ENCODE peak calls at places on chromosome 22, in five cellular contexts. R is posterior vena cava, F is NCI-H774, B is tibial artery, M is NCI-H446 treated with DMSO at 0.1 percent for 48 hours. H is an unnamed sample.

GRCh38 chr22:25567305-25567704 is 2.8 kb downstream of the GRK3 start:
- DNase-seq in M (peak; percentile 33), B (no peak), R (no peak), F (no peak), H (no peak)

GRCh38 chr22:37208401-37209139 is 3.7 kb downstream of the SSTR3 start:
- DNase-seq in M (no peak), F (no peak), B (no peak), R (peak; percentile 57), H (no peak)

GRCh38 chr22:25630446-25630845 is 66.0 kb downstream of the GRK3 start:
- DNase-seq in M (no peak), R (no peak), B (no peak), F (no peak), H (no peak)

GRCh38 chr22:31139866-31140716 is at the start of gene PLA2G3:
- DNase-seq in R (peak; percentile 71), M (peak; percentile 81), B (no peak), F (peak; percentile 65), H (peak; percentile 83)

GRCh38 chr22:45358127-45358526 is 48.4 kb downstream of the FAM118A start:
- DNase-seq in M (no peak), F (no peak), B (peak; percentile 39), R (no peak), H (no peak)

GRCh38 chr22:19244600-19245352 is 46.7 kb downstream of the CLTCL1 start:
- DNase-seq in R (no peak), F (no peak), M (no peak), B (no peak), H (no peak)

GRCh38 chr22:31151872-31152271 is 8.1 kb upstream of the RNF185 start:
- DNase-seq in B (no peak), R (no peak), F (no peak), M (no peak), H (no peak)

GRCh38 chr22:35539910-35540599 is 576 bp upstream of the RASD2 start:
- DNase-seq in B (peak; percentile 23), M (no peak), F (peak; percentile 1), R (no peak), H (no peak)

GRCh38 chr22:45997775-45998637 is 21.0 kb upstream of the WNT7B start:
- DNase-seq in M (no peak), B (no peak), R (peak; percentile 81), F (peak; percentile 21), H (no peak)

GRCh38 chr22:39179841-39180335 is 27.4 kb upstream of the CBX7 start:
- DNase-seq in F (no peak), R (no peak), B (no peak), M (no peak), H (peak; percentile 24)

GRCh38 chr22:31446208-31446607 is 43.4 kb downstream of the EIF4ENIF1 start:
- DNase-seq in B (no peak), R (no peak), M (no peak), F (no peak), H (no peak)

GRCh38 chr22:33210129-33210784 is 152.1 kb upstream of the SYN3 start:
- DNase-seq in R (no peak), M (no peak), F (no peak), B (no peak), H (peak; percentile 7)

GRCh38 chr22:43270949-43271348 is 72.2 kb downstream of the SCUBE1 start:
- DNase-seq in B (no peak), R (no peak), F (no peak), M (no peak), H (no peak)

GRCh38 chr22:35376728-35377472 is 4.0 kb upstream of the HMOX1 start:
- DNase-seq in F (peak; percentile 64), R (peak; percentile 97), B (peak; percentile 97), M (no peak), H (no peak)

GRCh38 chr22:42773161-42773560 is 52.5 kb upstream of the A4GALT start:
- DNase-seq in M (no peak), F (no peak), R (no peak), B (no peak), H (no peak)

GRCh38 chr22:35349704-35350538 is 31.0 kb upstream of the HMOX1 start:
- DNase-seq in F (no peak), M (peak; percentile 30), B (no peak), R (no peak), H (peak; percentile 64)

GRCh38 chr22:38176170-38176741 is 5.4 kb downstream of the PLA2G6 start:
- DNase-seq in R (peak; percentile 88), B (peak; percentile 79), F (no peak), M (no peak), H (no peak)